ENCODE peak calls at places on chromosomes 12 and 14, in six cellular contexts. Z is IMR-90; T is body of pancreas; X is stimulated activated naive B cell treated with anti-CD40 and anti-IgM and Interleukin-4, amounts not matched to agents 10 μg/mL and 1 μg/mL and 100 μg/mL, for 72 hours; L is germinal center; N is left lung. V is an unnamed sample.

GRCh38 chr14:70655110-70655826 is 13.6 kb downstream of the TTC9 start:
- DNase-seq in Z (no peak), T (no peak), X (peak), L (peak), N (no peak), V (peak)

GRCh38 chr14:64563696-64564095 is 13.9 kb downstream of the PPP1R36 start:
- DNase-seq in Z (no peak), T (no peak), X (no peak), L (no peak), N (no peak), V (no peak)

GRCh38 chr12:52692253-52692652 is 11.1 kb downstream of the KRT77 start:
- DNase-seq in Z (no peak), T (no peak), X (no peak), L (no peak), N (no peak), V (no peak)

GRCh38 chr12:54385251-54385914 is 850 bp upstream of the ZNF385A start:
- DNase-seq in Z (no peak), T (peak), X (peak), L (peak), N (no peak), V (no peak)

GRCh38 chr14:63891148-63891964 is 38.6 kb downstream of the SYNE2 start:
- DNase-seq in Z (no peak), T (peak), X (no peak), L (no peak), N (no peak), V (no peak)

GRCh38 chr12:123940627-123940966 is 32.0 kb downstream of the CCDC92 start:
- DNase-seq in Z (no peak), T (no peak), X (no peak), L (no peak), N (no peak), V (no peak)

GRCh38 chr14:20350860-20351259 is 7.4 kb downstream of the PARP2 start:
- DNase-seq in Z (peak), T (no peak), X (no peak), L (no peak), N (no peak), V (no peak)

GRCh38 chr14:94936901-94937321 is 167.0 kb upstream of the GSC start:
- DNase-seq in Z (no peak), T (peak), X (no peak), L (no peak), N (peak), V (no peak)

GRCh38 chr12:1619599-1619998 is 9.4 kb upstream of the WNT5B start:
- DNase-seq in Z (no peak), T (peak), X (peak), L (no peak), N (peak), V (peak)

GRCh38 chr14:103228076-103228806 is 105.0 kb downstream of the TNFAIP2 start:
- DNase-seq in Z (no peak), T (no peak), X (no peak), L (no peak), N (no peak), V (no peak)

GRCh38 chr12:110960795-110961194 is 40.4 kb upstream of the MYL2 start:
- DNase-seq in Z (no peak), T (no peak), X (no peak), L (no peak), N (no peak), V (no peak)

GRCh38 chr12:103905730-103906349 is 24.4 kb upstream of the HSP90B1 start:
- DNase-seq in Z (no peak), T (no peak), X (no peak), L (no peak), N (no peak), V (no peak)

GRCh38 chr14:74953686-74954085 is 1.7 kb downstream of the PGF start:
- DNase-seq in Z (no peak), T (no peak), X (no peak), L (no peak), N (peak), V (no peak)

GRCh38 chr12:8912910-8913309 is 1.4 kb upstream of the PHC1 start:
- DNase-seq in Z (no peak), T (peak), X (no peak), L (peak), N (no peak), V (no peak)

GRCh38 chr12:49798934-49799333 is 29.3 kb downstream of the NCKAP5L start:
- DNase-seq in Z (no peak), T (no peak), X (no peak), L (no peak), N (no peak), V (no peak)

GRCh38 chr12:51822956-51823355 is 25.6 kb downstream of the FIGNL2 start:
- DNase-seq in Z (no peak), T (peak), X (no peak), L (no peak), N (no peak), V (no peak)

GRCh38 chr12:100187857-100188519 is 12.6 kb upstream of the ACTR6 start:
- DNase-seq in Z (no peak), T (no peak), X (no peak), L (no peak), N (no peak), V (no peak)

GRCh38 chr12:11798856-11799530 is 149.5 kb downstream of the ETV6 start:
- DNase-seq in Z (peak), T (no peak), X (no peak), L (no peak), N (no peak), V (no peak)

GRCh38 chr12:132522586-132523380 is 32.8 kb downstream of the FBRSL1 start:
- DNase-seq in Z (no peak), T (no peak), X (no peak), L (no peak), N (no peak), V (no peak)

GRCh38 chr12:109879332-109880048 is 851 bp downstream of the GLTP start:
- DNase-seq in Z (no peak), T (peak), X (no peak), L (no peak), N (no peak), V (no peak)

GRCh38 chr14:71576472-71576871 is 355.8 kb upstream of the RGS6 start:
- DNase-seq in Z (no peak), T (no peak), X (no peak), L (no peak), N (no peak), V (no peak)

GRCh38 chr14:104383931-104384775 is 195.4 kb upstream of the C14orf180 start:
- DNase-seq in Z (no peak), T (no peak), X (no peak), L (no peak), N (peak), V (no peak)

GRCh38 chr12:104121001-104121400 is 17.0 kb downstream of the NFYB start:
- DNase-seq in Z (peak), T (no peak), X (no peak), L (no peak), N (no peak), V (no peak)

GRCh38 chr14:54147285-54147684 is 190.7 kb upstream of the BMP4 start:
- DNase-seq in Z (peak), T (no peak), X (no peak), L (no peak), N (no peak), V (no peak)

GRCh38 chr12:59887204-59887603 is 291.4 kb downstream of the SLC16A7 start:
- DNase-seq in Z (no peak), T (no peak), X (no peak), L (no peak), N (no peak), V (no peak)

GRCh38 chr14:68507544-68508081 is 285.3 kb downstream of the ZFP36L1 start:
- DNase-seq in Z (no peak), T (no peak), X (no peak), L (no peak), N (no peak), V (no peak)

GRCh38 chr12:114439306-114439705 is 33.4 kb upstream of the TBX5 start:
- DNase-seq in Z (no peak), T (no peak), X (no peak), L (no peak), N (no peak), V (no peak)

GRCh38 chr14:94342334-94342934 is 19.3 kb upstream of the SERPINA6 start:
- DNase-seq in Z (peak), T (peak), X (no peak), L (no peak), N (no peak), V (no peak)

GRCh38 chr14:80211143-80212024 is at the start of gene DIO2:
- DNase-seq in Z (peak), T (peak), X (no peak), L (no peak), N (peak), V (no peak)

GRCh38 chr12:57467212-57467874 is 7.8 kb downstream of the GLI1 start:
- DNase-seq in Z (no peak), T (no peak), X (no peak), L (no peak), N (no peak), V (no peak)

GRCh38 chr12:77247542-77247941 is 182.2 kb upstream of the E2F7 start:
- DNase-seq in Z (no peak), T (peak), X (no peak), L (no peak), N (no peak), V (no peak)

GRCh38 chr12:94707892-94708291 is 57.5 kb upstream of the TMCC3 start:
- DNase-seq in Z (peak), T (peak), X (no peak), L (no peak), N (no peak), V (no peak)

V was measured in MM.1S.